ENCODE peak calls at places on chromosome 16, in ten cellular contexts. D, B, S, J, R, K, Q, V, X and L are unnamed samples.

GRCh38 chr16:87801679-87802300 is 36.0 kb upstream of the KLHDC4 start:
- DNase-seq in D (no peak), B (no peak), S (no peak), J (no peak), R (no peak), K (no peak), Q (no peak), V (no peak), X (no peak), L (no peak)

GRCh38 chr16:5330058-5330457 is 232.5 kb upstream of the EEF2KMT start:
- DNase-seq in D (no peak), B (no peak), S (no peak), J (no peak), R (no peak), K (no peak), Q (no peak), V (no peak), X (no peak), L (no peak)

GRCh38 chr16:25155553-25156460 is 44.3 kb downstream of the LCMT1 start:
- DNase-seq in D (no peak), B (no peak), S (no peak), J (no peak), R (no peak), K (no peak), Q (no peak), V (no peak), X (no peak), L (no peak)

GRCh38 chr16:87724490-87725291 is 41.1 kb downstream of the KLHDC4 start:
- DNase-seq in D (no peak), B (no peak), S (no peak), J (no peak), R (no peak), K (peak; percentile 40), Q (no peak), V (no peak), X (no peak), L (no peak)

GRCh38 chr16:56944954-56945839 is 13.3 kb downstream of the HERPUD1 start:
- DNase-seq in D (no peak), B (no peak), S (peak; percentile 64), J (no peak), R (no peak), K (no peak), Q (no peak), V (no peak), X (no peak), L (no peak)

GRCh38 chr16:23014592-23014991 is 134.7 kb downstream of the USP31 start:
- DNase-seq in D (no peak), B (no peak), S (no peak), J (no peak), R (no peak), K (no peak), Q (no peak), V (no peak), X (no peak), L (no peak)

GRCh38 chr16:80055831-80056230 is 455.3 kb upstream of the MAF start:
- DNase-seq in D (no peak), B (no peak), S (no peak), J (no peak), R (no peak), K (no peak), Q (no peak), V (no peak), X (no peak), L (no peak)

GRCh38 chr16:35559911-35560636 is 2100.7 kb downstream of the TP53TG3F start:
- DNase-seq in D (no peak), B (no peak), S (no peak), J (no peak), R (no peak), K (no peak), Q (no peak), V (no peak), X (no peak), L (no peak)

GRCh38 chr16:56869513-56870270 is 4.7 kb downstream of the SLC12A3 start:
- DNase-seq in D (peak; percentile 59), B (no peak), S (no peak), J (peak; percentile 66), R (peak; percentile 27), K (no peak), Q (peak; percentile 34), V (no peak), X (no peak), L (no peak)

GRCh38 chr16:83224642-83225041 is 583.1 kb upstream of the HSBP1 start:
- DNase-seq in D (no peak), B (no peak), S (no peak), J (no peak), R (no peak), K (no peak), Q (no peak), V (no peak), X (no peak), L (no peak)

GRCh38 chr16:23847938-23848337 is 12.2 kb downstream of the PRKCB start:
- DNase-seq in D (no peak), B (no peak), S (no peak), J (no peak), R (no peak), K (peak; percentile 68), Q (no peak), V (no peak), X (no peak), L (no peak)

GRCh38 chr16:69013991-69014390 is 91.5 kb upstream of the HAS3 start:
- DNase-seq in D (no peak), B (no peak), S (no peak), J (no peak), R (no peak), K (no peak), Q (no peak), V (no peak), X (no peak), L (no peak)

GRCh38 chr16:4390266-4391260 is 18.9 kb downstream of the VASN start:
- DNase-seq in D (no peak), B (no peak), S (no peak), J (no peak), R (no peak), K (no peak), Q (no peak), V (no peak), X (no peak), L (peak; percentile 69)

GRCh38 chr16:82034981-82035612 is at the start of gene HSD17B2:
- DNase-seq in D (no peak), B (peak; percentile 32), S (no peak), J (peak; percentile 21), R (no peak), K (no peak), Q (no peak), V (no peak), X (no peak), L (no peak)
- H3K4me3 ChIP-seq in D (peak within 1 kb of the TSS; percentile 3), B (peak within 1 kb of the TSS; percentile 40), S (no peak within 1 kb of the TSS), J (peak within 1 kb of the TSS; percentile 9), R (no peak within 1 kb of the TSS), K (no peak within 1 kb of the TSS), Q (no peak within 1 kb of the TSS), V (no peak within 1 kb of the TSS), X (no peak within 1 kb of the TSS), L (no peak within 1 kb of the TSS)

GRCh38 chr16:85545227-85545818 is 67.8 kb upstream of the GSE1 start:
- DNase-seq in D (no peak), B (no peak), S (no peak), J (no peak), R (no peak), K (no peak), Q (no peak), V (no peak), X (no peak), L (no peak)
- H3K27ac ChIP-seq in D (no peak overlapping the region), B (no peak overlapping the region), S (no peak overlapping the region), J (no peak overlapping the region), R (no peak overlapping the region), K (no peak overlapping the region), Q (no peak overlapping the region), V (no peak overlapping the region), X (no peak overlapping the region), L (no peak overlapping the region)

GRCh38 chr16:659618-660017 is 8.3 kb upstream of the RHOT2 start:
- DNase-seq in D (no peak), B (no peak), S (no peak), J (no peak), R (no peak), K (no peak), Q (no peak), V (no peak), X (no peak), L (no peak)

GRCh38 chr16:662095-662494 is 5.8 kb upstream of the RHOT2 start:
- DNase-seq in D (no peak), B (no peak), S (no peak), J (no peak), R (no peak), K (no peak), Q (no peak), V (no peak), X (no peak), L (no peak)

GRCh38 chr16:661184-661821 is 6.6 kb upstream of the RHOT2 start:
- DNase-seq in D (no peak), B (no peak), S (no peak), J (no peak), R (no peak), K (no peak), Q (no peak), V (no peak), X (no peak), L (no peak)

GRCh38 chr16:660132-660458 is 7.8 kb upstream of the RHOT2 start:
- DNase-seq in D (no peak), B (no peak), S (no peak), J (no peak), R (no peak), K (no peak), Q (no peak), V (no peak), X (no peak), L (no peak)

GRCh38 chr16:660459-661183 is 7.3 kb upstream of the RHOT2 start:
- DNase-seq in D (peak; percentile 97), B (peak; percentile 97), S (peak; percentile 95), J (peak; percentile 70), R (peak; percentile 93), K (peak; percentile 33), Q (peak; percentile 53), V (peak; percentile 93), X (peak; percentile 89), L (peak; percentile 92)
- H3K4me3 ChIP-seq in D (peak overlapping the region; percentile 43), B (peak overlapping the region; percentile 21), S (no peak overlapping the region), J (no peak overlapping the region), R (no peak overlapping the region), K (no peak overlapping the region), Q (no peak overlapping the region), V (peak overlapping the region; percentile 46), X (no peak overlapping the region), L (peak overlapping the region; percentile 64)

GRCh38 chr16:14309906-14310305 is 238.8 kb downstream of the MRTFB start:
- DNase-seq in D (no peak), B (no peak), S (peak; percentile 74), J (peak; percentile 74), R (no peak), K (no peak), Q (no peak), V (no peak), X (no peak), L (no peak)

GRCh38 chr16:14308357-14308723 is 237.2 kb downstream of the MRTFB start:
- DNase-seq in D (no peak), B (no peak), S (no peak), J (no peak), R (no peak), K (no peak), Q (no peak), V (no peak), X (no peak), L (no peak)

GRCh38 chr16:14310519-14310991 is 239.4 kb downstream of the MRTFB start:
- DNase-seq in D (no peak), B (no peak), S (peak; percentile 53), J (peak; percentile 56), R (no peak), K (no peak), Q (no peak), V (peak; percentile 48), X (no peak), L (no peak)

GRCh38 chr16:14307623-14308356 is 236.7 kb downstream of the MRTFB start:
- DNase-seq in D (no peak), B (no peak), S (peak; percentile 84), J (no peak), R (no peak), K (no peak), Q (no peak), V (peak; percentile 70), X (peak; percentile 19), L (no peak)

GRCh38 chr16:14309001-14309886 is 238.1 kb downstream of the MRTFB start:
- DNase-seq in D (no peak), B (peak; percentile 42), S (peak; percentile 56), J (no peak), R (no peak), K (no peak), Q (no peak), V (no peak), X (no peak), L (no peak)
- H3K27ac ChIP-seq in D (no peak overlapping the region), B (no peak overlapping the region), S (no peak overlapping the region), J (peak overlapping the region; percentile 99), R (no peak overlapping the region), K (no peak overlapping the region), Q (peak overlapping the region; percentile 74), V (peak overlapping the region; percentile 97), X (peak overlapping the region; percentile 29), L (peak overlapping the region; percentile 11)